ENCODE peak calls at places on chromosome 1, in four cellular contexts. T is fibroblast of mammary gland, J is PC-3, Z is AG04450. K is an unnamed sample.

GRCh38 chr1:215794151-215794550 is 227.0 kb downstream of the KCTD3 start:
- DNase-seq in Z (no peak), J (no peak), T (no peak), K (no peak)

GRCh38 chr1:184025242-184025675 is 12.3 kb downstream of the COLGALT2 start:
- DNase-seq in T (peak; percentile 85), Z (peak; percentile 81), J (peak; percentile 70), K (no peak)

GRCh38 chr1:226135059-226135651 is 51.4 kb downstream of the ACBD3 start:
- DNase-seq in T (no peak), Z (no peak), J (no peak), K (no peak)

GRCh38 chr1:96159379-96159778 is 562.2 kb upstream of the PTBP2 start:
- DNase-seq in T (peak; percentile 18), Z (no peak), J (no peak), K (no peak)

GRCh38 chr1:20491178-20491577 is 5.2 kb upstream of the CAMK2N1 start:
- DNase-seq in Z (no peak), J (no peak), T (no peak), K (no peak)

GRCh38 chr1:225746361-225747179 is 31.1 kb upstream of the SRP9 start:
- DNase-seq in Z (peak; percentile 74), T (peak; percentile 93), J (peak; percentile 95), K (no peak)

GRCh38 chr1:7584157-7584556 is 186.9 kb upstream of the VAMP3 start:
- DNase-seq in T (no peak), J (no peak), Z (no peak), K (no peak)

GRCh38 chr1:100927276-100927675 is 31.4 kb downstream of the SLC30A7 start:
- DNase-seq in T (no peak), Z (no peak), J (no peak), K (no peak)

GRCh38 chr1:240122639-240123604 is 31.2 kb downstream of the FMN2 start:
- DNase-seq in T (no peak), Z (no peak), J (no peak), K (no peak)

GRCh38 chr1:245873883-245874671 is 633.0 kb downstream of the SMYD3 start:
- DNase-seq in Z (no peak), T (peak; percentile 32), J (no peak), K (no peak)

GRCh38 chr1:183869671-183870070 is 64.8 kb downstream of the RGL1 start:
- DNase-seq in T (peak; percentile 78), J (no peak), Z (no peak), K (no peak)

GRCh38 chr1:182633657-182634281 is 29.6 kb upstream of the RGS16 start:
- DNase-seq in J (no peak), Z (no peak), T (no peak), K (no peak)

GRCh38 chr1:196609114-196609737 is 986 bp upstream of the KCNT2 start:
- DNase-seq in T (peak; percentile 14), Z (no peak), J (no peak), K (peak; percentile 6)

GRCh38 chr1:201295861-201296260 is 12.6 kb downstream of the PKP1 start:
- DNase-seq in J (peak; percentile 100), Z (no peak), T (peak; percentile 81), K (no peak)

GRCh38 chr1:92310185-92310597 is 11.3 kb downstream of the RPAP2 start:
- DNase-seq in J (peak; percentile 75), T (peak; percentile 44), Z (no peak), K (peak; percentile 29)

GRCh38 chr1:167708940-167709389 is 12.8 kb upstream of the MPZL1 start:
- DNase-seq in J (no peak), T (peak; percentile 42), Z (no peak), K (no peak)

GRCh38 chr1:206506803-206507394 is 432 bp upstream of the RASSF5 start:
- DNase-seq in Z (no peak), J (no peak), T (no peak), K (peak; percentile 49)

GRCh38 chr1:173190101-173190895 is 16.8 kb downstream of the TNFSF4 start:
- DNase-seq in J (peak; percentile 86), T (peak; percentile 69), Z (no peak), K (no peak)

GRCh38 chr1:225816643-225817538 is 7.0 kb downstream of the EPHX1 start:
- DNase-seq in Z (no peak), J (no peak), T (peak; percentile 47), K (no peak)

GRCh38 chr1:209095627-209096595 is 487.6 kb upstream of the CAMK1G start:
- DNase-seq in T (peak; percentile 38), J (peak; percentile 99), Z (no peak), K (no peak)

GRCh38 chr1:68496680-68497357 is at the start of gene DEPDC1:
- DNase-seq in Z (peak; percentile 74), T (peak; percentile 93), J (peak; percentile 96), K (peak; percentile 94)
- TF ChIP-seq CTCF in Z (no peak), T (no peak), J (no peak), K (no peak)

DNA sequence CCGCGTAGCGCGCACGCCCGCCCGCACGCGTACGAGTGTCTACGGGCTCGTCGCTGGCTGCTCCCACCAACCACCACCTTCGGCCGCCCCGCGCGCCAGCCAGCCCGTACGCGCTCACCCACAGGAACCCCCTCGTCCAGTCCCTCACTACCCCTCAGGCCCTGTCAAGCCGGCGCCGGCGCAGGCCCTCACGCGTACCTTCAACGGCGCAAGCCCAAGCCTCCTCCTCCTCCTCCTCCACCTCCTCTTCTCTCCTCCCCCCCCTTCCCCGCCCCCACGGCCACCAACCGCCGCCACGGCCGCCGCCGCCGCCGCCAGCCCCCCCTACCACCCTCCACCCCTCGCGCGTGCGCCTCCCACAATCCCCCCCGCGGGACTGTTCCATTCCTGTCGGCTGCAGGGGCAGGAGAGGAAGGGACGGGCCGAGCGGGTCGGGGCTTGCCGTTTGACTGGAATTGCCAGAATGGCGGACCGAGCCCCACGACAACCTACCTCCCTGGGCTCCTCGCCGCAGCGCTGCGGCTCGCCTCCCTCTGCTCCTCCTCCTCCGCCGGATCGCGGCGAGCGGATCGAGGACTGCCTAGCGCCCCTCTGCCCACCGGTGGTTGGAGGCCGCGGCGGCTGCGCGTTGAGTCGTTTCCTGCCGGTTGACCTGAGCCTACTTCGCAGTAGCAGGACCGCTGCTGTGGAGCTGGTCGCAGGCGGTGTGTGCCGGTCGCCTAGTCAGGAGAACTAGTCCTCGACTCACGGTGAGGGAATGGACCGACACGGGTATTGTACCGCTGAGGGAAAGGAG is at the start of gene ASH1L:
- DNase-seq in J (peak; percentile 93), Z (peak; percentile 72), T (peak; percentile 84), K (peak; percentile 92)
- TF ChIP-seq CTCF in J (no peak), Z (no peak), T (no peak), K (no peak)

GRCh38 chr1:23799570-23800395 is 771 bp downstream of the GALE start:
- DNase-seq in T (peak; percentile 59), J (peak; percentile 91), Z (no peak), K (peak; percentile 77)
- TF ChIP-seq CTCF in T (no peak), J (no peak), Z (no peak), K (no peak)

GRCh38 chr1:228455715-228456114 is 31.5 kb upstream of the RNF187 start:
- DNase-seq in T (peak; percentile 28), J (peak; percentile 42), Z (no peak), K (no peak)
- TF ChIP-seq CTCF in T (peak; percentile 22), J (peak; percentile 62), Z (peak; percentile 45), K (no peak)

DNA sequence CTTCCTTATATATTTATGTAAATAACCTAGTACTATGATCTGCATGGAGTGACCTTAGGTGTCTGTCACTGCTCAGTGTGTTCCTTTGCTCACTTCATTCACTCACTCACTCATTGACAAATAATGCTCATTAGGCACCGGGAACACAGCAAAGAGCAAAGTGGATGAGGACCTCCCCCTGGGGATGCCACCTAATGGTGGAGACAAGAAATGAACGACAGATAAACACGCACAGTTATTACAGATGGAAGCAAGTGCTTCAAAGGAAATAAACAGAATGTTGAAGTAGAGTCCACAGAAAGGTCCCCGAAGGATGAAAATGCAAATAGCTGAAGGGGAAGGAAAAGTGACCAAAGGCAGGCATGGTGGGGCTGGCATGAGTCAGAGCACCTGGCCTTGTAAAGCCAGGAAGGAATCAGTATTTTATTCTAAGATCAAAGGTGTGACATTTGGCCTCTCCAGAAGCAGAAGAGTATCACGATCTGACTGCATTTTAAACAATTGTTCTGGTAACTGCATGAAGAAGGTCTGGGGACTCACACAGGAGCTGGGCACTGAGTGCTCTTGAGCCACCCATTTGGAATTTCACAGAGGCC is 23.1 kb downstream of the MAB21L3 start:
- DNase-seq in J (peak; percentile 43), T (peak; percentile 27), Z (no peak), K (no peak)
- TF ChIP-seq CTCF in J (peak; percentile 69), T (peak; percentile 40), Z (peak; percentile 17), K (no peak)

GRCh38 chr1:154624756-154625643 is 17.0 kb upstream of the ADAR start:
- DNase-seq in J (no peak), Z (peak; percentile 85), T (peak; percentile 82), K (no peak)
- TF ChIP-seq CTCF in J (no peak), Z (peak; percentile 27), T (no peak), K (no peak)

GRCh38 chr1:223708001-223708359 is 4.4 kb upstream of the CAPN2 start:
- DNase-seq in Z (no peak), J (no peak), T (no peak), K (no peak)
- TF ChIP-seq CTCF in Z (no peak), J (peak; percentile 45), T (peak; percentile 33), K (no peak)

K was measured in GM10248.